ENCODE peak calls at places on chromosomes 4 and X, in five cellular contexts. O, P, H, D and R are unnamed samples.

GRCh38 chrX:38627683-38628082 is 66.3 kb downstream of the TSPAN7 start:
- DNase-seq in O (no peak), P (no peak), H (peak), D (no peak), R (peak)

GRCh38 chrX:120476714-120477113 is 7.6 kb upstream of the LAMP2 start:
- DNase-seq in O (no peak), P (no peak), H (no peak), D (no peak), R (no peak)

GRCh38 chr4:184958127-184958806 is 60.0 kb upstream of the HELT start:
- DNase-seq in O (no peak), P (no peak), H (no peak), D (no peak), R (no peak)

GRCh38 chrX:121169099-121170035 is 122.0 kb downstream of the GLUD2 start:
- DNase-seq in O (no peak), P (no peak), H (no peak), D (no peak), R (no peak)

GRCh38 chrX:37796805-37797204 is 16.9 kb downstream of the CYBB start:
- DNase-seq in O (no peak), P (no peak), H (no peak), D (no peak), R (no peak)

GRCh38 chr4:40587351-40587750 is 42.3 kb downstream of the RBM47 start:
- DNase-seq in O (no peak), P (no peak), H (no peak), D (no peak), R (no peak)

GRCh38 chr4:17939061-17939460 is 82.5 kb downstream of the LCORL start:
- DNase-seq in O (no peak), P (no peak), H (no peak), D (no peak), R (no peak)

GRCh38 chr4:179076865-179077264 is 1634.6 kb upstream of the AGA start:
- DNase-seq in O (no peak), P (no peak), H (no peak), D (no peak), R (no peak)

GRCh38 chr4:5715357-5715756 is 4.4 kb downstream of the EVC start:
- DNase-seq in O (no peak), P (no peak), H (no peak), D (no peak), R (no peak)

DNA sequence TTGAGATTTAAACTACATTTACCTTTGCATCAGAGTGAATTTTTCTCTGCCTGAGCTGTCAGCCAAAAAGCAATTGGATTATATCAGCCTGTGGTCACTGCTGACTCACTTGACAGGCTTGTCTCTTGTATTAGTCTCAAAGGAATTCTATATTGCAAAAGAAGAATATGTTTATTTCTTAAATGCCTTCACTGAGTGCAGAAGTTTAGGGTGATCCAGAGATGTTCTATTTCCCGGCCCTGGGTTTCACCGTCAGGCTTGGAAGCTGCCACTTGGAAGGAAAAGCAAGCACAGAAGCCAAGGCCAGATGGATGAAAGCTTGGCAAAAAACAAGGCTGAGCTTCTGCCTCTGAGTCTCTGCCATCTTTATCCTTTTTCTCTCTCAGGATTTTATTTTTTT is 80.9 kb downstream of the FAM114A1 start:
- DNase-seq in O (no peak), P (peak), H (peak), D (no peak), R (no peak)
- H3K27ac ChIP-seq in O (no peak), P (peak), H (peak), D (no peak), R (no peak)

GRCh38 chrX:69386681-69387080 is 117.4 kb upstream of the NALF2 start:
- DNase-seq in O (no peak), P (no peak), H (no peak), D (no peak), R (no peak)
- H3K4me3 ChIP-seq in O (no peak), P (no peak), H (no peak), D (no peak), R (no peak)

DNA sequence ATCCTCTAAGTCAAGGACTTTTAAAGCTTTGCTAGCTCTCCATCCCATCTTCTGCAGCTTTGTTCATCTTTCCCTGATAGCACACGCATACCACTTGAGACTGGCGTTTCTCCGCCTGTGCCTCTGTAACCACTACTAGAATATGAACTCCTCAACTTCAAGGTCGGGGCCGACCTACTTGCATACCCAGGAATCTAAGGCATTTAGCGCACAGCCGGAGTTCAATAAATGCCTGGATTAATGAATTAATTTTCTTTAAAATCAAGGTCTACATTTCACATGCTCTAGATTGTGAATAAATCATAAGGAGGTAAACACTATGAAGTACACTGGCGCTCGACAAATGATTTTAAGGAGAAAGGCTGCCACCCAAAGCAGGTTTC is 89.3 kb downstream of the HNRNPD start:
- DNase-seq in O (no peak), P (no peak), H (peak), D (no peak), R (no peak)
- H3K27ac ChIP-seq in O (peak), P (no peak), H (no peak), D (no peak), R (peak)

GRCh38 chrX:24536551-24536950 is 71.5 kb downstream of the PDK3 start:
- DNase-seq in O (no peak), P (no peak), H (no peak), D (no peak), R (no peak)
- H3K4me3 ChIP-seq in O (no peak), P (no peak), H (no peak), D (no peak), R (no peak)

GRCh38 chrX:46793386-46794143 is 34.6 kb upstream of the SLC9A7 start:
- DNase-seq in O (no peak), P (no peak), H (no peak), D (no peak), R (no peak)

GRCh38 chrX:46792826-46793195 is 33.9 kb upstream of the SLC9A7 start:
- DNase-seq in O (no peak), P (no peak), H (no peak), D (no peak), R (no peak)

GRCh38 chrX:46791927-46792825 is 33.3 kb upstream of the SLC9A7 start:
- DNase-seq in O (no peak), P (peak), H (peak), D (no peak), R (peak)

GRCh38 chrX:46788902-46789301 is 30.0 kb upstream of the SLC9A7 start:
- DNase-seq in O (no peak), P (no peak), H (no peak), D (no peak), R (no peak)
- H3K27ac ChIP-seq in O (no peak), P (no peak), H (no peak), D (no peak), R (no peak)

GRCh38 chrX:3160771-3161170 is 119.5 kb downstream of the ARSF start:
- DNase-seq in O (no peak), P (no peak), H (no peak), D (no peak), R (no peak)
- H3K4me3 ChIP-seq in O (no peak), P (no peak), H (no peak), D (no peak), R (no peak)

GRCh38 chr4:10296730-10297129 is 160.5 kb downstream of the ZNF518B start:
- DNase-seq in O (no peak), P (no peak), H (peak), D (no peak), R (no peak)
- H3K27ac ChIP-seq in O (peak), P (no peak), H (peak), D (no peak), R (no peak)

GRCh38 chr4:15004701-15005301 is 2.5 kb downstream of the CPEB2 start:
- DNase-seq in O (peak), P (peak), H (peak), D (peak), R (peak)
- H3K4me3 ChIP-seq in O (peak), P (peak), H (peak), D (peak), R (peak)

GRCh38 chr4:8402640-8403039 is 37.9 kb downstream of the ACOX3 start:
- DNase-seq in O (no peak), P (no peak), H (no peak), D (no peak), R (no peak)

GRCh38 chr4:8400641-8401325 is 39.7 kb downstream of the ACOX3 start:
- DNase-seq in O (no peak), P (no peak), H (no peak), D (no peak), R (no peak)

GRCh38 chr4:8403173-8403753 is 37.3 kb downstream of the ACOX3 start:
- DNase-seq in O (peak), P (peak), H (peak), D (peak), R (no peak)

GRCh38 chr4:8402181-8402597 is 38.3 kb downstream of the ACOX3 start:
- DNase-seq in O (no peak), P (no peak), H (no peak), D (no peak), R (no peak)

GRCh38 chr4:8401665-8402064 is 38.9 kb downstream of the ACOX3 start:
- DNase-seq in O (no peak), P (no peak), H (no peak), D (no peak), R (no peak)
- H3K27ac ChIP-seq in O (no peak), P (no peak), H (no peak), D (no peak), R (no peak)